ENCODE peak calls at places on chromosomes 6 and 20, in six cellular contexts. K, P, R, D, M and B are unnamed samples.

GRCh38 chr6:3228791-3229565 is 1.5 kb upstream of the TUBB2B start:
- DNase-seq in K (peak), P (peak), R (no peak), D (no peak), M (peak), B (peak)

GRCh38 chr20:45822863-45823262 is 4.2 kb downstream of the TNNC2 start:
- DNase-seq in K (no peak), P (no peak), R (peak), D (no peak), M (peak), B (peak)

GRCh38 chr20:33689973-33690372 is 3.8 kb upstream of the E2F1 start:
- DNase-seq in K (no peak), P (no peak), R (peak), D (no peak), M (no peak), B (peak)

GRCh38 chr6:105445461-105445860 is 42.6 kb upstream of the PREP start:
- DNase-seq in K (no peak), P (no peak), R (no peak), D (no peak), M (no peak), B (no peak)

GRCh38 chr20:41018153-41018552 is 10.5 kb upstream of the TOP1 start:
- DNase-seq in K (no peak), P (no peak), R (peak), D (no peak), M (peak), B (no peak)

GRCh38 chr6:107956586-107957164 is 1.3 kb downstream of the SEC63 start:
- DNase-seq in K (no peak), P (no peak), R (peak), D (no peak), M (peak), B (peak)

GRCh38 chr6:4853782-4854511 is 77.7 kb downstream of the CDYL start:
- DNase-seq in K (no peak), P (no peak), R (peak), D (no peak), M (peak), B (peak)

GRCh38 chr6:26251354-26252081 is 113.5 kb upstream of the BTN3A2 start:
- DNase-seq in K (peak), P (peak), R (peak), D (no peak), M (peak), B (peak)

GRCh38 chr6:33923857-33924514 is 120.2 kb upstream of the MLN start:
- DNase-seq in K (no peak), P (no peak), R (no peak), D (no peak), M (no peak), B (no peak)

GRCh38 chr20:55500130-55500529 is 505.2 kb downstream of the CBLN4 start:
- DNase-seq in K (no peak), P (no peak), R (no peak), D (no peak), M (no peak), B (no peak)

GRCh38 chr6:7137335-7138106 is 29.8 kb downstream of the RREB1 start:
- DNase-seq in K (peak), P (no peak), R (peak), D (no peak), M (peak), B (peak)

GRCh38 chr6:140636237-140636636 is 1261.8 kb upstream of the CITED2 start:
- DNase-seq in K (no peak), P (no peak), R (no peak), D (no peak), M (no peak), B (no peak)

GRCh38 chr6:169489642-169490408 is 212.0 kb downstream of the WDR27 start:
- DNase-seq in K (no peak), P (no peak), R (no peak), D (no peak), M (no peak), B (no peak)

GRCh38 chr20:58778774-58779173 is 71.9 kb downstream of the GNAS-AS1 start:
- DNase-seq in K (no peak), P (no peak), R (no peak), D (no peak), M (no peak), B (no peak)

GRCh38 chr20:63394635-63395455 is 33.7 kb upstream of the CHRNA4 start:
- DNase-seq in K (no peak), P (no peak), R (no peak), D (no peak), M (no peak), B (no peak)

GRCh38 chr20:63394069-63394468 is 32.9 kb upstream of the CHRNA4 start:
- DNase-seq in K (peak), P (no peak), R (no peak), D (peak), M (no peak), B (no peak)

GRCh38 chr20:63392465-63393365 is 31.6 kb upstream of the CHRNA4 start:
- DNase-seq in K (no peak), P (no peak), R (no peak), D (no peak), M (no peak), B (no peak)

GRCh38 chr20:63395723-63396122 is 34.6 kb upstream of the CHRNA4 start:
- DNase-seq in K (no peak), P (no peak), R (no peak), D (no peak), M (no peak), B (no peak)

DNA sequence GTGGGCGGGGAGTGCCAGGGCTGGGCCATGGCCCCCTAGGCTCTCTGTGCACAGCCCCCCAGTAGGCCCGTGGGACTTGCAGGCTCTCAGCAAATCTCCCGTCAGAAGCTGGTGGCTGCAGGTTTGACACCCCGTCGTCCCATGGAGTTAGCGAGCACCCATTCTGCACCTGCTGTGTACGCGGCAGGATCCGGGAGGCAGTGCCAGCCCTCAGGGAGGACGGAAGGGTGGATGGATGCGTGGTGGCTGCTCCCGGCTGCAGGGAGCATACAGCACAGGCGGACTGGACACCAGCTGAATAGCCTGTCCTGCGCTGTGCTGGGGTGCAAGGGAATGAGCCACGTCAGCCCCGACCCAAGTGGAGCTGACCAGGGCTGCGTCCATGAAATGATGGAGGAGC is 32.4 kb upstream of the CHRNA4 start:
- DNase-seq in K (no peak), P (no peak), R (no peak), D (no peak), M (no peak), B (no peak)
- H4K91ac ChIP-seq in K (no peak), P (no peak), R (no peak), D (peak), M (no peak), B (no peak)

GRCh38 chr6:97111243-97111642 is 171.8 kb downstream of the MMS22L start:
- DNase-seq in K (no peak), P (no peak), R (no peak), D (no peak), M (no peak), B (no peak)
- H2AFZ ChIP-seq in K (no peak), P (no peak), R (peak), D (no peak), M (no peak), B (no peak)

DNA sequence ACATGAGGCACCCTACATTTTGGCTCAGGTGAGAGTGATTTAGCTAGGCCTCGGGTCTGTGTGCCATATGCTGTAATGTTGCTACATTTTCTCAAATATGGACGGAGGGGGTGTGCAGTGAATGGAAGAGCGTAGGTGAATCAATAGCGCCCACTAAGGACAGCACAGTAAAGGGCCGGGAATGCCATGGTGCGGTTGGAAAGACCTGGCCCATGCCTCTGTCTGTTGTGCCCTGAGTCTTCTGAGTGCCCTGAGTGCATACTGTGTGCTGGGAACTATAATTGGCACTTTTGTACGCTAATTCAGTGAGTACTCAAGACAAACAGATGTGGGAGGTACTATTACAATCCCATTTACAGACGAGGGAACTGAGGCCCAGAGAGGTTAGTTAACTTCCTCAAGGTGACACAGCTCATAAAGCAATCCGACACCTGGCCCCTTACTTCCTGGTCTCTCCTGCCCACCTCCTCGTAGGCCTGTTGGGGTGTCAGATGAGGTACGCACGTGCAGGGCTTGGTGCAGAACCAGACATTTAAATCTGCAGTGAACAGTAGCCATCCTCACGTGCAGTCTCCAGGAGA is 17.3 kb downstream of the SLC22A1 start:
- DNase-seq in K (no peak), P (no peak), R (no peak), D (no peak), M (no peak), B (no peak)
- H4K91ac ChIP-seq in K (no peak), P (no peak), R (peak), D (no peak), M (no peak), B (peak)

GRCh38 chr20:2814587-2815051 is at the start of gene C20orf141:
- DNase-seq in K (no peak), P (no peak), R (peak), D (no peak), M (peak), B (peak)
- H2AFZ ChIP-seq in K (no peak), P (no peak), R (peak), D (no peak), M (no peak), B (peak)

DNA sequence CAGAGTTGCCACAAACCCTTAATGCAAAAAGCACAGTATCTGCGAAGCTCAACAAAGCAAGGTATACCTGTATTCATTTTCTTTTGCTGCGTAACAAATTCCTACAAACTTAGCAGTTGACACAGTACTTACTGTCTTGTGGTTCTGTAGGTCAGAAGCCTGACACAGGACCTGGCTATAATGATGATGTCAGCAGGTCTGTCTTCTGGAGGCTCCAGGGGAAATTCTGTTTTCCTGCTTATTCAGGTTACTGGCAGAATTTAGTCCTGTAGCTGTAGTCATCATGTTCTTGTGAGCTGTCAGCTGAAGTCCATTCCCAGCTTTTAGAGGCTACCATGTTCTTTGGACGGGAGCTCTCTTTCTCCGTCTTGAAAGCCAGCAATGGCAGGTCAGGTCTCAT is 99.2 kb downstream of the HIVEP1 start:
- DNase-seq in K (no peak), P (no peak), R (peak), D (no peak), M (no peak), B (peak)
- H4K91ac ChIP-seq in K (no peak), P (no peak), R (no peak), D (no peak), M (no peak), B (no peak)

DNA sequence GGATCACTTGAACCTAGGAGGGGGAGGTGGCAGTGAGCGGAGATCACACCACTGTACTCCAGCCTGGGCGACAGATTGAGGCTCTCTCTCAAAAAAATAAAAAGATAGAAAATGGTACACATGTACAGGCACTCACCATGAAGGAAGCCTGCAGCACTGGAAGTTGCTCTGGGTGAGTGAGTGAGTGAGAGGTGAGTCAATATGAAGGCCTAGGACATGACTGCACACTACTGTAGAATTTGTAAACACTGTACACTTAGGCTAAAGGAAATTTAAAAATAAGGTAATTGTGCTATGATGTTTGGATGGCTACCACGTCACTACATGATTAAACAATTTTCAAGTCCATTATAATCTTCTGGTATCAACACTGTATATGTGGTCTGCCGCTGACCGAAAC is 216.2 kb downstream of the FOXC1 start:
- DNase-seq in K (no peak), P (no peak), R (peak), D (no peak), M (no peak), B (no peak)
- H2AFZ ChIP-seq in K (no peak), P (no peak), R (no peak), D (no peak), M (no peak), B (no peak)

DNA sequence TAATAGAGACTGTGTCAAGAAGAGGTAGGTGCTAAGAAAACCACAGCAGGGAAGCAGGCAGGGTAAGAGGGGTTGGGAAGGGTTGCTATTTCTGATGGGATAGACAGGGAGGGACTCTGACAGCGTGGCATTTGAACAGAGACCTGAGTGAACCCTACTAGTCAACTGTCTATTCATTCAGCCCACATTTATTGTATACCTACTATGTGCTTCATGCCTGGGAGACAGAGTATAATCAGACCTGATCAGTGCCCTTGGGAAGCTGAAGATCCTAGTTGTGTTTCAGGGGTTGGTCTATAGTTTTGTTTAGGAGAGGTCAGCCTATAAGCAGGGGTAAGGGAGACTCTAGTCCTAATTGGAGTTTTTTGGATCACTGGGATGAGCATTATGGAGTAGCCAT is 14.9 kb upstream of the CAPN11 start:
- DNase-seq in K (no peak), P (no peak), R (no peak), D (no peak), M (no peak), B (no peak)
- H4K91ac ChIP-seq in K (no peak), P (no peak), R (no peak), D (no peak), M (no peak), B (no peak)

GRCh38 chr20:56766528-56766927 is 137.4 kb downstream of the TFAP2C start:
- DNase-seq in K (no peak), P (no peak), R (no peak), D (no peak), M (no peak), B (no peak)
- H2AFZ ChIP-seq in K (no peak), P (no peak), R (no peak), D (no peak), M (no peak), B (no peak)

GRCh38 chr6:128121610-128122009 is 220.8 kb upstream of the THEMIS start:
- DNase-seq in K (no peak), P (no peak), R (no peak), D (no peak), M (no peak), B (no peak)
- H4K91ac ChIP-seq in K (no peak), P (no peak), R (no peak), D (no peak), M (no peak), B (no peak)